ENCODE peak calls at places on chromosomes 6 and 20, in nine cellular contexts. B, K, M, U, J, Y, V, F and Z are unnamed samples.

GRCh38 chr6:31216208-31216898 is 45.9 kb upstream of the POU5F1 start:
- DNase-seq in J (no peak), U (no peak), M (no peak), B (no peak), V (no peak), Y (no peak), F (no peak), K (no peak), Z (no peak)

GRCh38 chr20:23078351-23078993 is 7.7 kb downstream of the CD93 start:
- DNase-seq in U (no peak), K (no peak), F (no peak), M (no peak), Y (no peak), J (no peak), V (no peak), B (no peak), Z (no peak)

GRCh38 chr6:54617730-54618129 is 228.8 kb upstream of the FAM83B start:
- DNase-seq in F (no peak), B (no peak), K (no peak), M (no peak), V (no peak), U (no peak), Y (no peak), J (no peak), Z (peak; percentile 63)

GRCh38 chr20:63409066-63409833 is 48.1 kb upstream of the CHRNA4 start:
- DNase-seq in M (no peak), V (no peak), U (no peak), J (no peak), K (no peak), B (no peak), F (no peak), Y (peak; percentile 58), Z (no peak)

GRCh38 chr20:9889270-9889981 is 50.5 kb upstream of the PAK5 start:
- DNase-seq in M (peak; percentile 11), Y (no peak), F (no peak), V (no peak), K (peak; percentile 26), B (no peak), U (no peak), J (no peak), Z (no peak)

GRCh38 chr20:23094213-23094896 is 8.2 kb upstream of the CD93 start:
- DNase-seq in Y (no peak), U (no peak), J (no peak), B (no peak), M (no peak), K (no peak), V (no peak), F (no peak), Z (no peak)

GRCh38 chr6:113596907-113597583 is 260.1 kb upstream of the MARCKS start:
- DNase-seq in M (no peak), B (no peak), J (no peak), Y (peak; percentile 52), F (no peak), V (no peak), K (no peak), U (no peak), Z (no peak)

GRCh38 chr6:45075246-45075645 is 252.9 kb upstream of the RUNX2 start:
- DNase-seq in Y (no peak), F (no peak), K (no peak), J (no peak), U (no peak), B (no peak), V (no peak), M (no peak), Z (peak; percentile 68)

GRCh38 chr20:25643735-25644134 is 19.9 kb upstream of the NANP start:
- DNase-seq in F (no peak), K (no peak), Y (no peak), J (no peak), M (no peak), V (no peak), B (no peak), U (no peak), Z (no peak)

GRCh38 chr20:57292611-57293010 is 26.2 kb upstream of the BMP7 start:
- DNase-seq in K (no peak), J (no peak), Y (no peak), M (no peak), V (no peak), F (no peak), B (no peak), U (no peak), Z (no peak)

GRCh38 chr20:51650685-51651134 is 108.2 kb upstream of the NFATC2 start:
- DNase-seq in U (no peak), M (no peak), F (no peak), B (no peak), Y (no peak), J (no peak), K (peak; percentile 86), V (no peak), Z (peak; percentile 73)

GRCh38 chr6:6895929-6896328 is 211.8 kb upstream of the RREB1 start:
- DNase-seq in K (no peak), Y (no peak), J (no peak), U (no peak), M (no peak), F (no peak), V (no peak), B (no peak), Z (no peak)

GRCh38 chr6:140441256-140441655 is 1066.8 kb upstream of the CITED2 start:
- DNase-seq in Y (peak; percentile 30), J (no peak), V (peak; percentile 32), B (peak; percentile 30), F (peak; percentile 4), K (peak; percentile 93), M (no peak), U (peak; percentile 3), Z (peak; percentile 58)

GRCh38 chr20:47672166-47672565 is 113.1 kb downstream of the SULF2 start:
- DNase-seq in Y (no peak), F (no peak), K (no peak), J (no peak), U (no peak), M (no peak), B (no peak), V (no peak), Z (no peak)

GRCh38 chr6:114879719-114880118 is 536.9 kb upstream of the HS3ST5 start:
- DNase-seq in F (no peak), M (no peak), J (no peak), Y (no peak), V (no peak), K (no peak), U (no peak), B (no peak), Z (no peak)

GRCh38 chr6:52990342-52990741 is 4.7 kb downstream of the GSTA4 start:
- DNase-seq in B (no peak), K (no peak), U (no peak), V (no peak), M (no peak), J (no peak), Y (no peak), F (peak; percentile 41), Z (peak; percentile 90)

GRCh38 chr6:169205176-169206160 is 48.2 kb downstream of the THBS2 start:
- DNase-seq in M (no peak), J (no peak), B (no peak), K (no peak), V (no peak), U (no peak), Y (no peak), F (no peak), Z (no peak)

GRCh38 chr6:158610319-158610968 is 34.1 kb downstream of the DYNLT1 start:
- DNase-seq in U (no peak), F (no peak), Y (no peak), J (no peak), B (no peak), K (no peak), M (no peak), V (no peak), Z (no peak)

GRCh38 chr6:20424679-20425078 is 23.0 kb downstream of the E2F3 start:
- DNase-seq in U (no peak), Y (no peak), M (no peak), B (no peak), K (no peak), V (no peak), F (no peak), J (no peak), Z (no peak)

GRCh38 chr6:28673800-28674671 is 148.4 kb downstream of the GPX5 start:
- DNase-seq in K (peak; percentile 83), V (no peak), B (no peak), F (peak; percentile 78), Y (peak; percentile 19), M (peak; percentile 56), U (peak; percentile 3), J (peak; percentile 60), Z (peak; percentile 92)

GRCh38 chr6:27260339-27260738 is 12.8 kb downstream of the PRSS16 start:
- DNase-seq in J (no peak), U (no peak), M (no peak), F (no peak), K (no peak), B (no peak), Y (no peak), V (no peak), Z (no peak)

GRCh38 chr20:402496-402885 is 5.6 kb upstream of the RBCK1 start:
- DNase-seq in K (no peak), J (no peak), U (no peak), M (no peak), Y (no peak), V (no peak), B (no peak), F (no peak), Z (no peak)

GRCh38 chr6:33827546-33828451 is 24.0 kb upstream of the MLN start:
- DNase-seq in F (no peak), K (no peak), V (no peak), U (no peak), Y (no peak), B (no peak), M (no peak), J (no peak), Z (peak; percentile 10)

GRCh38 chr20:23639490-23639958 is 1.8 kb upstream of the CST3 start:
- DNase-seq in V (no peak), U (no peak), B (no peak), Y (no peak), F (no peak), M (no peak), J (no peak), K (no peak), Z (peak; percentile 32)

GRCh38 chr6:108565091-108565766 is 4.5 kb downstream of the FOXO3 start:
- DNase-seq in B (no peak), M (peak; percentile 63), V (no peak), Y (no peak), F (no peak), K (no peak), J (no peak), U (no peak), Z (peak; percentile 64)

GRCh38 chr6:6246539-6246938 is 73.9 kb downstream of the F13A1 start:
- DNase-seq in V (no peak), B (no peak), J (no peak), K (peak; percentile 92), U (no peak), Y (no peak), F (no peak), M (peak; percentile 9), Z (no peak)

GRCh38 chr6:50062051-50062450 is 12.3 kb upstream of the DEFB112 start:
- DNase-seq in J (no peak), Y (no peak), B (no peak), M (peak; percentile 3), U (no peak), K (peak; percentile 26), V (no peak), F (no peak), Z (peak; percentile 43)

GRCh38 chr20:60250251-60250650 is 292.0 kb downstream of the CDH26 start:
- DNase-seq in B (no peak), U (no peak), Y (no peak), J (no peak), F (no peak), M (no peak), V (no peak), K (no peak), Z (no peak)

GRCh38 chr20:35174458-35175216 is 2.8 kb downstream of the PROCR start:
- DNase-seq in K (no peak), F (no peak), M (no peak), J (no peak), Y (peak; percentile 58), B (no peak), U (peak; percentile 3), V (peak; percentile 23), Z (no peak)

GRCh38 chr20:1555952-1556351 is 1.6 kb downstream of the SIRPD start:
- DNase-seq in M (no peak), J (no peak), B (no peak), K (no peak), V (no peak), Y (no peak), F (no peak), U (no peak), Z (no peak)